ENCODE peak calls at places on chromosome 22, in eight cellular contexts. W is choroid plexus epithelial cell; P is progenitor cell of endocrine pancreas; G is activated CD8-positive, alpha-beta memory T cell treated with anti-CD3 and anti-CD28 coated beads for 1 hour; F is activated CD4-positive, alpha-beta T cell treated with anti-CD3 and anti-CD28 coated beads for 48 hours; A is PC-3; D is right lobe of liver; V is astrocyte of the hippocampus. Q is an unnamed sample.

GRCh38 chr22:32106930-32107329 is 52.2 kb downstream of the C22orf42 start:
- DNase-seq in A (peak), D (no peak), W (peak), G (no peak), P (peak), F (peak), V (peak), Q (no peak)

GRCh38 chr22:43342347-43343261 is 568 bp downstream of the SCUBE1 start:
- DNase-seq in P (no peak), D (no peak), V (no peak), F (no peak), A (no peak), W (no peak), G (no peak), Q (no peak)

GRCh38 chr22:23206915-23207314 is 26.6 kb downstream of the BCR start:
- DNase-seq in W (no peak), A (no peak), D (no peak), G (no peak), P (no peak), V (no peak), F (no peak), Q (no peak)

GRCh38 chr22:50505776-50506610 is 1.5 kb downstream of the LMF2 start:
- DNase-seq in F (no peak), W (no peak), V (no peak), A (no peak), G (no peak), D (no peak), P (no peak), Q (no peak)

GRCh38 chr22:36291831-36292740 is 39.2 kb downstream of the APOL1 start:
- DNase-seq in F (no peak), W (no peak), A (no peak), G (no peak), V (no peak), D (peak), P (no peak), Q (no peak)

GRCh38 chr22:47457509-47458300 is 695.3 kb downstream of the TBC1D22A start:
- DNase-seq in V (no peak), A (no peak), W (no peak), D (no peak), G (no peak), P (no peak), F (no peak), Q (no peak)

GRCh38 chr22:46317646-46318045 is 17.9 kb upstream of the TRMU start:
- DNase-seq in F (no peak), P (no peak), A (no peak), G (no peak), D (peak), W (no peak), V (no peak), Q (no peak)

GRCh38 chr22:27420817-27421361 is 380.7 kb downstream of the MN1 start:
- DNase-seq in F (no peak), V (peak), W (peak), A (peak), P (no peak), D (peak), G (no peak), Q (no peak)

GRCh38 chr22:40463727-40464126 is 93.3 kb downstream of the SGSM3 start:
- DNase-seq in F (peak), D (no peak), P (no peak), G (no peak), V (no peak), A (no peak), W (no peak), Q (no peak)

GRCh38 chr22:41512421-41513194 is 31.7 kb downstream of the POLR3H start:
- DNase-seq in P (no peak), G (no peak), W (peak), D (no peak), A (peak), F (no peak), V (peak), Q (no peak)

GRCh38 chr22:46004105-46004866 is 27.3 kb upstream of the WNT7B start:
- DNase-seq in F (no peak), A (no peak), W (no peak), V (no peak), G (no peak), D (peak), P (no peak), Q (no peak)

GRCh38 chr22:17929909-17930308 is 94.5 kb downstream of the MICAL3 start:
- DNase-seq in V (no peak), F (no peak), W (no peak), D (no peak), P (no peak), G (no peak), A (no peak), Q (no peak)

GRCh38 chr22:23223566-23224317 is 43.4 kb downstream of the BCR start:
- DNase-seq in D (no peak), P (no peak), F (no peak), V (no peak), G (no peak), W (no peak), A (no peak), Q (no peak)

GRCh38 chr22:19148417-19149046 is 1.6 kb downstream of the GSC2 start:
- DNase-seq in D (peak), W (no peak), G (no peak), P (no peak), F (no peak), A (no peak), V (no peak), Q (no peak)

GRCh38 chr22:22552630-22553029 is 6.4 kb downstream of the PRAME start:
- DNase-seq in D (no peak), W (peak), V (no peak), A (no peak), P (no peak), G (no peak), F (no peak), Q (no peak)

GRCh38 chr22:44963832-44964721 is 45.7 kb downstream of the PHF21B start:
- DNase-seq in V (peak), F (no peak), D (no peak), A (no peak), W (no peak), P (no peak), G (no peak), Q (no peak)

GRCh38 chr22:24060375-24060788 is 49.3 kb downstream of the CABIN1 start:
- DNase-seq in G (no peak), V (peak), W (peak), D (no peak), F (no peak), P (no peak), A (peak), Q (no peak)

GRCh38 chr22:22023581-22024137 is 41.1 kb upstream of the TOP3B start:
- DNase-seq in G (no peak), F (no peak), W (peak), D (no peak), V (no peak), A (no peak), P (no peak), Q (no peak)

GRCh38 chr22:29148036-29148435 is 57.7 kb upstream of the EMID1 start:
- DNase-seq in D (no peak), G (no peak), V (no peak), W (no peak), A (no peak), F (no peak), P (no peak), Q (no peak)

GRCh38 chr22:50506611-50507420 is 686 bp downstream of the LMF2 start:
- DNase-seq in A (no peak), P (no peak), D (no peak), F (no peak), G (no peak), V (peak), W (no peak), Q (no peak)

GRCh38 chr22:42927966-42928365 is 70.9 kb upstream of the ARFGAP3 start:
- DNase-seq in W (no peak), F (no peak), V (no peak), A (no peak), P (no peak), G (no peak), D (no peak), Q (no peak)

GRCh38 chr22:43013355-43014061 is 1.4 kb downstream of the PACSIN2 start:
- DNase-seq in F (no peak), W (no peak), V (peak), P (no peak), D (no peak), G (no peak), A (peak), Q (no peak)

GRCh38 chr22:46256358-46256958 is 6.4 kb upstream of the CDPF1 start:
- DNase-seq in W (no peak), A (peak), V (no peak), F (no peak), G (no peak), P (no peak), D (no peak), Q (no peak)

GRCh38 chr22:44605486-44605885 is 96.5 kb upstream of the PRR5 start:
- DNase-seq in V (no peak), D (no peak), W (no peak), P (no peak), A (no peak), G (no peak), F (no peak), Q (no peak)

GRCh38 chr22:44080936-44081853 is 57.1 kb downstream of the PARVB start:
- DNase-seq in W (peak), P (peak), A (peak), D (peak), V (peak), G (peak), F (peak), Q (peak)

GRCh38 chr22:49783926-49784629 is 43.6 kb downstream of the BRD1 start:
- DNase-seq in F (no peak), P (no peak), G (no peak), V (no peak), D (no peak), W (no peak), A (no peak), Q (no peak)

GRCh38 chr22:19554834-19555404 is 30.7 kb upstream of the CLDN5 start:
- DNase-seq in W (peak), D (no peak), V (peak), F (no peak), G (no peak), P (no peak), A (peak), Q (no peak)

GRCh38 chr22:46352276-46352675 is 16.8 kb downstream of the TRMU start:
- DNase-seq in W (no peak), D (no peak), F (no peak), V (no peak), P (no peak), A (no peak), G (no peak), Q (no peak)

GRCh38 chr22:36775589-36775965 is 342 bp downstream of the IFT27 start:
- DNase-seq in F (peak), G (peak), P (peak), D (no peak), A (peak), W (peak), V (peak), Q (no peak)

GRCh38 chr22:40472036-40472435 is 101.6 kb downstream of the SGSM3 start:
- DNase-seq in F (no peak), W (no peak), V (no peak), P (no peak), D (no peak), G (no peak), A (no peak), Q (no peak)

Q was measured in D721Med.